ENCODE peak calls at places on chromosomes 4 and X, in seven cellular contexts. One of them, this sample, is unnamed.

GRCh38 chr4:99572527-99573240 is 1.9 kb upstream of the MTTP start:
- DNase-seq in lung: no peak
- DNase-seq in T1000: no peak
- DNase-seq in progenitor cell of endocrine pancreas: no peak
- DNase-seq in pancreas: no peak
- DNase-seq in activated CD4-positive, alpha-beta T cell treated with anti-CD3 and anti-CD28 coated beads for 36 hours: no peak
- DNase-seq in activated CD8-positive, alpha-beta T cell treated with anti-CD3 and anti-CD28 coated beads for 36 hours: no peak
- DNase-seq in this sample: no peak

GRCh38 chr4:90069151-90069550 is 58.0 kb upstream of the CCSER1 start:
- DNase-seq in lung: no peak
- DNase-seq in T1000: no peak
- DNase-seq in progenitor cell of endocrine pancreas: no peak
- DNase-seq in pancreas: no peak
- DNase-seq in activated CD4-positive, alpha-beta T cell treated with anti-CD3 and anti-CD28 coated beads for 36 hours: no peak
- DNase-seq in activated CD8-positive, alpha-beta T cell treated with anti-CD3 and anti-CD28 coated beads for 36 hours: no peak
- DNase-seq in this sample: no peak

GRCh38 chrX:30735839-30736238 is 82.6 kb downstream of the GK start:
- DNase-seq in lung: peak; percentile 69
- DNase-seq in T1000: no peak
- DNase-seq in progenitor cell of endocrine pancreas: peak; percentile 23
- DNase-seq in pancreas: peak; percentile 62
- DNase-seq in activated CD4-positive, alpha-beta T cell treated with anti-CD3 and anti-CD28 coated beads for 36 hours: peak; percentile 86
- DNase-seq in activated CD8-positive, alpha-beta T cell treated with anti-CD3 and anti-CD28 coated beads for 36 hours: peak; percentile 88
- DNase-seq in this sample: no peak

GRCh38 chr4:6917445-6918241 is 8.0 kb downstream of the TBC1D14 start:
- DNase-seq in lung: peak; percentile 91
- DNase-seq in T1000: no peak
- DNase-seq in progenitor cell of endocrine pancreas: no peak
- DNase-seq in pancreas: peak; percentile 79
- DNase-seq in activated CD4-positive, alpha-beta T cell treated with anti-CD3 and anti-CD28 coated beads for 36 hours: peak; percentile 76
- DNase-seq in activated CD8-positive, alpha-beta T cell treated with anti-CD3 and anti-CD28 coated beads for 36 hours: peak; percentile 76
- DNase-seq in this sample: peak; percentile 37

GRCh38 chrX:9354918-9355317 is 109.9 kb upstream of the TBL1X start:
- DNase-seq in lung: no peak
- DNase-seq in T1000: no peak
- DNase-seq in progenitor cell of endocrine pancreas: no peak
- DNase-seq in pancreas: no peak
- DNase-seq in activated CD4-positive, alpha-beta T cell treated with anti-CD3 and anti-CD28 coated beads for 36 hours: no peak
- DNase-seq in activated CD8-positive, alpha-beta T cell treated with anti-CD3 and anti-CD28 coated beads for 36 hours: no peak
- DNase-seq in this sample: no peak

GRCh38 chr4:27595956-27596355 is 735.3 kb downstream of the STIM2 start:
- DNase-seq in lung: no peak
- DNase-seq in T1000: no peak
- DNase-seq in progenitor cell of endocrine pancreas: no peak
- DNase-seq in pancreas: no peak
- DNase-seq in activated CD4-positive, alpha-beta T cell treated with anti-CD3 and anti-CD28 coated beads for 36 hours: no peak
- DNase-seq in activated CD8-positive, alpha-beta T cell treated with anti-CD3 and anti-CD28 coated beads for 36 hours: no peak
- DNase-seq in this sample: no peak

GRCh38 chrX:152601848-152602616 is 35.7 kb upstream of the GABRQ start:
- DNase-seq in lung: no peak
- DNase-seq in T1000: no peak
- DNase-seq in progenitor cell of endocrine pancreas: no peak
- DNase-seq in pancreas: no peak
- DNase-seq in activated CD4-positive, alpha-beta T cell treated with anti-CD3 and anti-CD28 coated beads for 36 hours: peak; percentile 32
- DNase-seq in activated CD8-positive, alpha-beta T cell treated with anti-CD3 and anti-CD28 coated beads for 36 hours: peak; percentile 23
- DNase-seq in this sample: no peak

GRCh38 chr4:186934841-186935443 is 211.3 kb upstream of the FAT1 start:
- DNase-seq in lung: no peak
- DNase-seq in T1000: no peak
- DNase-seq in progenitor cell of endocrine pancreas: no peak
- DNase-seq in pancreas: no peak
- DNase-seq in activated CD4-positive, alpha-beta T cell treated with anti-CD3 and anti-CD28 coated beads for 36 hours: no peak
- DNase-seq in activated CD8-positive, alpha-beta T cell treated with anti-CD3 and anti-CD28 coated beads for 36 hours: no peak
- DNase-seq in this sample: no peak

GRCh38 chr4:83125738-83126141 is 11.2 kb upstream of the PLAC8 start:
- DNase-seq in lung: no peak
- DNase-seq in T1000: no peak
- DNase-seq in progenitor cell of endocrine pancreas: no peak
- DNase-seq in pancreas: no peak
- DNase-seq in activated CD4-positive, alpha-beta T cell treated with anti-CD3 and anti-CD28 coated beads for 36 hours: peak; percentile 57
- DNase-seq in activated CD8-positive, alpha-beta T cell treated with anti-CD3 and anti-CD28 coated beads for 36 hours: peak; percentile 59
- DNase-seq in this sample: no peak

GRCh38 chr4:108959497-108959896 is 196.6 kb upstream of the ETNPPL start:
- DNase-seq in lung: no peak
- DNase-seq in T1000: no peak
- DNase-seq in progenitor cell of endocrine pancreas: no peak
- DNase-seq in pancreas: no peak
- DNase-seq in activated CD4-positive, alpha-beta T cell treated with anti-CD3 and anti-CD28 coated beads for 36 hours: no peak
- DNase-seq in activated CD8-positive, alpha-beta T cell treated with anti-CD3 and anti-CD28 coated beads for 36 hours: no peak
- DNase-seq in this sample: no peak

GRCh38 chr4:159229164-159229563 is 126.3 kb downstream of the RAPGEF2 start:
- DNase-seq in lung: no peak
- DNase-seq in T1000: no peak
- DNase-seq in progenitor cell of endocrine pancreas: no peak
- DNase-seq in pancreas: no peak
- DNase-seq in activated CD4-positive, alpha-beta T cell treated with anti-CD3 and anti-CD28 coated beads for 36 hours: no peak
- DNase-seq in activated CD8-positive, alpha-beta T cell treated with anti-CD3 and anti-CD28 coated beads for 36 hours: no peak
- DNase-seq in this sample: no peak

GRCh38 chrX:111470681-111471403 is 40.6 kb upstream of the SERTM2 start:
- DNase-seq in lung: no peak
- DNase-seq in T1000: no peak
- DNase-seq in progenitor cell of endocrine pancreas: no peak
- DNase-seq in pancreas: no peak
- DNase-seq in activated CD4-positive, alpha-beta T cell treated with anti-CD3 and anti-CD28 coated beads for 36 hours: no peak
- DNase-seq in activated CD8-positive, alpha-beta T cell treated with anti-CD3 and anti-CD28 coated beads for 36 hours: no peak
- DNase-seq in this sample: no peak

GRCh38 chr4:66911898-66912297 is 633.4 kb downstream of the CENPC start:
- DNase-seq in lung: no peak
- DNase-seq in T1000: no peak
- DNase-seq in progenitor cell of endocrine pancreas: no peak
- DNase-seq in pancreas: no peak
- DNase-seq in activated CD4-positive, alpha-beta T cell treated with anti-CD3 and anti-CD28 coated beads for 36 hours: no peak
- DNase-seq in activated CD8-positive, alpha-beta T cell treated with anti-CD3 and anti-CD28 coated beads for 36 hours: no peak
- DNase-seq in this sample: no peak

GRCh38 chr4:7029212-7029611 is 14.0 kb upstream of the TADA2B start:
- DNase-seq in lung: no peak
- DNase-seq in T1000: no peak
- DNase-seq in progenitor cell of endocrine pancreas: no peak
- DNase-seq in pancreas: no peak
- DNase-seq in activated CD4-positive, alpha-beta T cell treated with anti-CD3 and anti-CD28 coated beads for 36 hours: no peak
- DNase-seq in activated CD8-positive, alpha-beta T cell treated with anti-CD3 and anti-CD28 coated beads for 36 hours: no peak
- DNase-seq in this sample: no peak

GRCh38 chr4:24809376-24809775 is 14.0 kb downstream of the SOD3 start:
- DNase-seq in lung: no peak
- DNase-seq in T1000: no peak
- DNase-seq in progenitor cell of endocrine pancreas: no peak
- DNase-seq in pancreas: no peak
- DNase-seq in activated CD4-positive, alpha-beta T cell treated with anti-CD3 and anti-CD28 coated beads for 36 hours: no peak
- DNase-seq in activated CD8-positive, alpha-beta T cell treated with anti-CD3 and anti-CD28 coated beads for 36 hours: no peak
- DNase-seq in this sample: no peak

GRCh38 chrX:85611926-85612325 is 232.5 kb upstream of the POF1B start:
- DNase-seq in lung: no peak
- DNase-seq in T1000: no peak
- DNase-seq in progenitor cell of endocrine pancreas: no peak
- DNase-seq in pancreas: no peak
- DNase-seq in activated CD4-positive, alpha-beta T cell treated with anti-CD3 and anti-CD28 coated beads for 36 hours: no peak
- DNase-seq in activated CD8-positive, alpha-beta T cell treated with anti-CD3 and anti-CD28 coated beads for 36 hours: no peak
- DNase-seq in this sample: no peak

GRCh38 chr4:138659640-138660325 is 355.8 kb upstream of the NOCT start:
- DNase-seq in lung: no peak
- DNase-seq in T1000: no peak
- DNase-seq in progenitor cell of endocrine pancreas: no peak
- DNase-seq in pancreas: no peak
- DNase-seq in activated CD4-positive, alpha-beta T cell treated with anti-CD3 and anti-CD28 coated beads for 36 hours: no peak
- DNase-seq in activated CD8-positive, alpha-beta T cell treated with anti-CD3 and anti-CD28 coated beads for 36 hours: no peak
- DNase-seq in this sample: no peak

GRCh38 chr4:177937051-177937450 is 494.8 kb upstream of the AGA start:
- DNase-seq in lung: no peak
- DNase-seq in T1000: no peak
- DNase-seq in progenitor cell of endocrine pancreas: no peak
- DNase-seq in pancreas: no peak
- DNase-seq in activated CD4-positive, alpha-beta T cell treated with anti-CD3 and anti-CD28 coated beads for 36 hours: no peak
- DNase-seq in activated CD8-positive, alpha-beta T cell treated with anti-CD3 and anti-CD28 coated beads for 36 hours: no peak
- DNase-seq in this sample: no peak

GRCh38 chr4:30380404-30380998 is 339.7 kb upstream of the PCDH7 start:
- DNase-seq in lung: no peak
- DNase-seq in T1000: peak; percentile 54
- DNase-seq in progenitor cell of endocrine pancreas: no peak
- DNase-seq in pancreas: no peak
- DNase-seq in activated CD4-positive, alpha-beta T cell treated with anti-CD3 and anti-CD28 coated beads for 36 hours: peak; percentile 37
- DNase-seq in activated CD8-positive, alpha-beta T cell treated with anti-CD3 and anti-CD28 coated beads for 36 hours: peak; percentile 38
- DNase-seq in this sample: no peak

GRCh38 chr4:28010543-28011235 is 1150.0 kb downstream of the STIM2 start:
- DNase-seq in lung: no peak
- DNase-seq in T1000: no peak
- DNase-seq in progenitor cell of endocrine pancreas: no peak
- DNase-seq in pancreas: no peak
- DNase-seq in activated CD4-positive, alpha-beta T cell treated with anti-CD3 and anti-CD28 coated beads for 36 hours: no peak
- DNase-seq in activated CD8-positive, alpha-beta T cell treated with anti-CD3 and anti-CD28 coated beads for 36 hours: no peak
- DNase-seq in this sample: no peak

GRCh38 chr4:15729910-15730533 is 27.2 kb downstream of the BST1 start:
- DNase-seq in lung: no peak
- DNase-seq in T1000: no peak
- DNase-seq in progenitor cell of endocrine pancreas: no peak
- DNase-seq in pancreas: no peak
- DNase-seq in activated CD4-positive, alpha-beta T cell treated with anti-CD3 and anti-CD28 coated beads for 36 hours: peak; percentile 19
- DNase-seq in activated CD8-positive, alpha-beta T cell treated with anti-CD3 and anti-CD28 coated beads for 36 hours: peak; percentile 43
- DNase-seq in this sample: peak; percentile 34

GRCh38 chr4:124590480-124590879 is 122.1 kb downstream of the ANKRD50 start:
- DNase-seq in lung: no peak
- DNase-seq in T1000: no peak
- DNase-seq in progenitor cell of endocrine pancreas: no peak
- DNase-seq in pancreas: no peak
- DNase-seq in activated CD4-positive, alpha-beta T cell treated with anti-CD3 and anti-CD28 coated beads for 36 hours: no peak
- DNase-seq in activated CD8-positive, alpha-beta T cell treated with anti-CD3 and anti-CD28 coated beads for 36 hours: no peak
- DNase-seq in this sample: no peak

GRCh38 chrX:124555036-124555595 is 208.8 kb downstream of the SH2D1A start:
- DNase-seq in lung: no peak
- DNase-seq in T1000: peak; percentile 17
- DNase-seq in progenitor cell of endocrine pancreas: no peak
- DNase-seq in pancreas: no peak
- DNase-seq in activated CD4-positive, alpha-beta T cell treated with anti-CD3 and anti-CD28 coated beads for 36 hours: no peak
- DNase-seq in activated CD8-positive, alpha-beta T cell treated with anti-CD3 and anti-CD28 coated beads for 36 hours: peak; percentile 4
- DNase-seq in this sample: no peak

GRCh38 chr4:159395693-159396092 is 292.8 kb downstream of the RAPGEF2 start:
- DNase-seq in lung: no peak
- DNase-seq in T1000: no peak
- DNase-seq in progenitor cell of endocrine pancreas: no peak
- DNase-seq in pancreas: no peak
- DNase-seq in activated CD4-positive, alpha-beta T cell treated with anti-CD3 and anti-CD28 coated beads for 36 hours: no peak
- DNase-seq in activated CD8-positive, alpha-beta T cell treated with anti-CD3 and anti-CD28 coated beads for 36 hours: no peak
- DNase-seq in this sample: no peak

GRCh38 chr4:100109921-100110320 is 80.3 kb downstream of the DDIT4L start:
- DNase-seq in lung: no peak
- DNase-seq in T1000: no peak
- DNase-seq in progenitor cell of endocrine pancreas: no peak
- DNase-seq in pancreas: no peak
- DNase-seq in activated CD4-positive, alpha-beta T cell treated with anti-CD3 and anti-CD28 coated beads for 36 hours: no peak
- DNase-seq in activated CD8-positive, alpha-beta T cell treated with anti-CD3 and anti-CD28 coated beads for 36 hours: no peak
- DNase-seq in this sample: no peak

GRCh38 chrX:111447298-111447697 is 35.3 kb upstream of the DCX start:
- DNase-seq in lung: no peak
- DNase-seq in T1000: no peak
- DNase-seq in progenitor cell of endocrine pancreas: peak; percentile 9
- DNase-seq in pancreas: no peak
- DNase-seq in activated CD4-positive, alpha-beta T cell treated with anti-CD3 and anti-CD28 coated beads for 36 hours: peak; percentile 21
- DNase-seq in activated CD8-positive, alpha-beta T cell treated with anti-CD3 and anti-CD28 coated beads for 36 hours: peak; percentile 31
- DNase-seq in this sample: peak; percentile 9

GRCh38 chr4:88765729-88766128 is 68.1 kb upstream of the NAP1L5 start:
- DNase-seq in lung: no peak
- DNase-seq in T1000: peak; percentile 25
- DNase-seq in progenitor cell of endocrine pancreas: no peak
- DNase-seq in pancreas: no peak
- DNase-seq in activated CD4-positive, alpha-beta T cell treated with anti-CD3 and anti-CD28 coated beads for 36 hours: no peak
- DNase-seq in activated CD8-positive, alpha-beta T cell treated with anti-CD3 and anti-CD28 coated beads for 36 hours: no peak
- DNase-seq in this sample: no peak

GRCh38 chr4:180028682-180029081 is 2214.5 kb upstream of the TENM3 start:
- DNase-seq in lung: no peak
- DNase-seq in T1000: no peak
- DNase-seq in progenitor cell of endocrine pancreas: peak; percentile 16
- DNase-seq in pancreas: peak; percentile 52
- DNase-seq in activated CD4-positive, alpha-beta T cell treated with anti-CD3 and anti-CD28 coated beads for 36 hours: peak; percentile 17
- DNase-seq in activated CD8-positive, alpha-beta T cell treated with anti-CD3 and anti-CD28 coated beads for 36 hours: peak; percentile 33
- DNase-seq in this sample: no peak

GRCh38 chrX:136112781-136113180 is 34.6 kb upstream of the FHL1 start:
- DNase-seq in lung: no peak
- DNase-seq in T1000: no peak
- DNase-seq in progenitor cell of endocrine pancreas: no peak
- DNase-seq in pancreas: no peak
- DNase-seq in activated CD4-positive, alpha-beta T cell treated with anti-CD3 and anti-CD28 coated beads for 36 hours: no peak
- DNase-seq in activated CD8-positive, alpha-beta T cell treated with anti-CD3 and anti-CD28 coated beads for 36 hours: no peak
- DNase-seq in this sample: no peak

GRCh38 chr4:146577111-146577510 is 55.4 kb upstream of the SLC10A7 start:
- DNase-seq in lung: no peak
- DNase-seq in T1000: no peak
- DNase-seq in progenitor cell of endocrine pancreas: no peak
- DNase-seq in pancreas: no peak
- DNase-seq in activated CD4-positive, alpha-beta T cell treated with anti-CD3 and anti-CD28 coated beads for 36 hours: no peak
- DNase-seq in activated CD8-positive, alpha-beta T cell treated with anti-CD3 and anti-CD28 coated beads for 36 hours: no peak
- DNase-seq in this sample: no peak

GRCh38 chr4:154854362-154854761 is 73.3 kb downstream of the RBM46 start:
- DNase-seq in lung: no peak
- DNase-seq in T1000: no peak
- DNase-seq in progenitor cell of endocrine pancreas: no peak
- DNase-seq in pancreas: no peak
- DNase-seq in activated CD4-positive, alpha-beta T cell treated with anti-CD3 and anti-CD28 coated beads for 36 hours: no peak
- DNase-seq in activated CD8-positive, alpha-beta T cell treated with anti-CD3 and anti-CD28 coated beads for 36 hours: no peak
- DNase-seq in this sample: no peak

GRCh38 chr4:100286601-100287000 is 96.3 kb upstream of the DDIT4L start:
- DNase-seq in lung: no peak
- DNase-seq in T1000: no peak
- DNase-seq in progenitor cell of endocrine pancreas: no peak
- DNase-seq in pancreas: no peak
- DNase-seq in activated CD4-positive, alpha-beta T cell treated with anti-CD3 and anti-CD28 coated beads for 36 hours: no peak
- DNase-seq in activated CD8-positive, alpha-beta T cell treated with anti-CD3 and anti-CD28 coated beads for 36 hours: no peak
- DNase-seq in this sample: no peak